ENCODE peak calls at places on chromosomes 2 and 18, in seven cellular contexts. X is NT2/D1, S is bronchial epithelial cell, T is GM23248, O is H7, A is right lobe of liver, N is vagina. Z is an unnamed sample. For H3K36me3, the result is how much of the 10 kb centered on the place peaks cover.

GRCh38 chr2:112623913-112624777 is 21.6 kb upstream of the SLC20A1 start:
- DNase-seq in X (no peak), S (peak), T (peak), O (no peak), A (no peak), N (no peak), Z (peak)

GRCh38 chr2:118249531-118249930 is 161.3 kb downstream of the INSIG2 start:
- DNase-seq in X (no peak), S (peak), T (peak), O (no peak), A (no peak), N (no peak), Z (no peak)

GRCh38 chr2:44778221-44778654 is 163.3 kb upstream of the SIX3 start:
- DNase-seq in X (no peak), S (no peak), T (no peak), O (peak), A (no peak), N (no peak), Z (peak)

GRCh38 chr2:109185338-109185737 is 56.3 kb downstream of the SH3RF3 start:
- DNase-seq in X (no peak), S (peak), T (peak), O (no peak), A (no peak), N (no peak), Z (no peak)

GRCh38 chr2:144111443-144111842 is 408.5 kb downstream of the ZEB2 start:
- DNase-seq in X (no peak), S (no peak), T (peak), O (no peak), A (no peak), N (no peak), Z (no peak)

GRCh38 chr2:4420032-4420431 is 716.7 kb downstream of the DCDC2C start:
- DNase-seq in X (peak), S (no peak), T (no peak), O (peak), A (no peak), N (no peak), Z (no peak)

GRCh38 chr2:239690651-239691631 is 290.1 kb upstream of the HDAC4 start:
- DNase-seq in X (no peak), S (no peak), T (no peak), O (no peak), A (no peak), N (peak), Z (no peak)

GRCh38 chr2:11430729-11431128 is 35.2 kb downstream of the E2F6 start:
- DNase-seq in X (no peak), S (peak), T (no peak), O (no peak), A (no peak), N (no peak), Z (no peak)

GRCh38 chr2:239662413-239663120 is 261.7 kb upstream of the HDAC4 start:
- DNase-seq in X (no peak), S (no peak), T (no peak), O (no peak), A (no peak), N (no peak), Z (no peak)

GRCh38 chr2:14306268-14306950 is 326.1 kb upstream of the LRATD1 start:
- DNase-seq in X (no peak), S (no peak), T (no peak), O (no peak), A (no peak), N (no peak), Z (no peak)

GRCh38 chr2:170457742-170458141 is 257.4 kb upstream of the SP5 start:
- DNase-seq in X (no peak), S (no peak), T (no peak), O (no peak), A (no peak), N (no peak), Z (no peak)

GRCh38 chr2:129459200-129459876 is 520.1 kb upstream of the RAB6C start:
- DNase-seq in X (no peak), S (no peak), T (no peak), O (no peak), A (no peak), N (peak), Z (no peak)

GRCh38 chr18:50466634-50467033 is 91.8 kb downstream of the SKA1 start:
- DNase-seq in X (no peak), S (peak), T (no peak), O (no peak), A (no peak), N (no peak), Z (no peak)

GRCh38 chr2:44226753-44227152 is 48.5 kb upstream of the SLC3A1 start:
- DNase-seq in X (no peak), S (no peak), T (no peak), O (no peak), A (no peak), N (no peak), Z (no peak)

GRCh38 chr2:152240559-152241231 is 65.1 kb upstream of the STAM2 start:
- DNase-seq in X (no peak), S (peak), T (peak), O (no peak), A (no peak), N (no peak), Z (no peak)

GRCh38 chr2:130332271-130333073 is 10.2 kb upstream of the IMP4 start:
- DNase-seq in X (peak), S (peak), T (peak), O (peak), A (peak), N (no peak), Z (peak)

GRCh38 chr2:65456074-65456473 is 23.7 kb upstream of the SPRED2 start:
- DNase-seq in X (no peak), S (peak), T (peak), O (no peak), A (no peak), N (no peak), Z (no peak)

GRCh38 chr2:240244543-240244942 is 104.1 kb upstream of the OTOS start:
- DNase-seq in X (no peak), S (no peak), T (no peak), O (no peak), A (no peak), N (peak), Z (no peak)

GRCh38 chr2:163757811-163758210 is 22.0 kb upstream of the FIGN start:
- DNase-seq in X (peak), S (no peak), T (no peak), O (no peak), A (no peak), N (no peak), Z (no peak)

GRCh38 chr18:3972291-3972985 is 482.7 kb downstream of the DLGAP1 start:
- DNase-seq in X (no peak), S (peak), T (peak), O (peak), A (no peak), N (no peak), Z (no peak)

GRCh38 chr18:43596106-43596712 is 318.9 kb upstream of the SYT4 start:
- DNase-seq in X (no peak), S (peak), T (peak), O (no peak), A (no peak), N (no peak), Z (peak)

GRCh38 chr2:218860950-218861381 is 1.4 kb downstream of the WNT6 start:
- DNase-seq in X (peak), S (peak), T (no peak), O (peak), A (no peak), N (no peak), Z (peak)

GRCh38 chr2:71711470-71711857 is 258.1 kb downstream of the DYSF start:
- DNase-seq in X (no peak), S (no peak), T (peak), O (no peak), A (no peak), N (no peak), Z (no peak)

GRCh38 chr18:34710430-34711386 is 610 bp downstream of the DTNA start:
- DNase-seq in X (no peak), S (peak), T (peak), O (no peak), A (no peak), N (no peak), Z (no peak)

GRCh38 chr2:74836675-74837401 is 2.9 kb downstream of the HK2 start:
- DNase-seq in X (peak), S (no peak), T (peak), O (peak), A (no peak), N (no peak), Z (no peak)

GRCh38 chr18:41347057-41347456 is 608.0 kb upstream of the PIK3C3 start:
- DNase-seq in X (no peak), S (no peak), T (no peak), O (no peak), A (no peak), N (no peak), Z (no peak)

GRCh38 chr2:105872830-105873229 is 128.1 kb downstream of the NCK2 start:
- DNase-seq in X (no peak), S (no peak), T (no peak), O (no peak), A (peak), N (no peak), Z (no peak)

GRCh38 chr2:105873721-105874120 is 129.0 kb downstream of the NCK2 start:
- DNase-seq in X (no peak), S (peak), T (peak), O (peak), A (no peak), N (no peak), Z (no peak)

GRCh38 chr2:105875241-105875640 is 130.5 kb downstream of the NCK2 start:
- DNase-seq in X (no peak), S (no peak), T (no peak), O (no peak), A (no peak), N (no peak), Z (no peak)

GRCh38 chr2:105872142-105872728 is 127.5 kb downstream of the NCK2 start:
- DNase-seq in X (no peak), S (no peak), T (no peak), O (no peak), A (no peak), N (no peak), Z (no peak)

DNA sequence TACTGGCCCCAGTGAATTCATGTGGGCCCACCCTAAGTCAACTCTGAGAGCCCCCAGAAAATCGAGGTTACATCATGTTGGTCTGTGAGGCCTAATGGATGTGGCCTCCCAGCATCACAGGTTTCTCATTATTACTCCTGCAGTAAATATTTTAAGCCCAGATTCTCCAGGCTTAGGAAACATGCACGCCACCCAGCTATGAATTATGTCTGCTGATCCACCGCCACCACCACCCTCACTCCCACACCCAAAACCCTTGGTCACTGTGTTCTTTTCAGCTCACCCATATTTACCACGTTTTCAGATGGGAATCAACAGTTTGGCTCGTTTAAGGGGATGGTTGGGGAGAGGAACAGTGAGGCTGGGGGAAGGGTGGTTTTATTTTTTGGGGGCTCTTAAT is 128.6 kb downstream of the NCK2 start:
- DNase-seq in X (no peak), S (no peak), T (no peak), O (no peak), A (no peak), N (no peak), Z (no peak)
- H3K36me3 ChIP-seq in X (under half), S (under half), T (under half), O (under half), A (under half), N (under half), Z (under half)

GRCh38 chr2:207767461-207768167 is 2.1 kb downstream of the FZD5 start:
- DNase-seq in X (no peak), S (peak), T (peak), O (peak), A (peak), N (no peak), Z (peak)
- H3K4me3 ChIP-seq in X (peak), S (peak), T (peak), O (peak), A (peak), N (peak), Z (peak)

GRCh38 chr18:63346471-63347183 is 20.4 kb downstream of the KDSR start:
- DNase-seq in X (no peak), S (peak), T (no peak), O (no peak), A (no peak), N (no peak), Z (no peak)

GRCh38 chr18:63344263-63344662 is 22.7 kb downstream of the KDSR start:
- DNase-seq in X (no peak), S (no peak), T (no peak), O (no peak), A (no peak), N (no peak), Z (peak)

GRCh38 chr18:63344918-63345317 is 22.1 kb downstream of the KDSR start:
- DNase-seq in X (no peak), S (no peak), T (no peak), O (no peak), A (no peak), N (no peak), Z (no peak)

GRCh38 chr18:63348508-63349136 is 18.4 kb downstream of the KDSR start:
- DNase-seq in X (no peak), S (no peak), T (no peak), O (no peak), A (peak), N (no peak), Z (no peak)

DNA sequence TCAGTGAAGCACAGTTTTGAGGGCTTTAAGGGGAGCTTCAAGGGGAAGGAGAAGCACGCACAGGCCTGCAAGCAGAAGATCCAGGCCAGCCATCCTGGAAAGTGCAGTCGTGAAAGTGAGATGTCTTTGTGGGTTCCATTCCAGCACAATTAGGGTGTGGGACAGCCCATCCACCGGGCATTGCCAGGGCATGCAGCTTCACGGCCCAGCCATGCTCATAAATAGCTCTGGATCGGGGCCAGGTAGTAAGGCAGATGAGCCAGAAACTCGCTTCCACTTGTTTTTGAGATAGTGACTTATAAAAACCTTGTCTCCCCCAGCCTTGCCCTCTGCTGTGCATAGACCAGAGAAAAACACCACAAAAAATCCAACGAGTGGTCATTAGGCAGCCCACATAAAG is 21.0 kb downstream of the KDSR start:
- DNase-seq in X (no peak), S (peak), T (peak), O (no peak), A (no peak), N (no peak), Z (no peak)
- H3K36me3 ChIP-seq in X (under half), S (under half), T (under half), O (under half), A (under half), N (half or more), Z (under half)

GRCh38 chr18:59593291-59593717 is 103.9 kb downstream of the CCBE1 start:
- DNase-seq in X (no peak), S (no peak), T (peak), O (no peak), A (no peak), N (no peak), Z (no peak)
- H3K4me3 ChIP-seq in X (no peak), S (no peak), T (no peak), O (no peak), A (no peak), N (no peak), Z (no peak)

DNA sequence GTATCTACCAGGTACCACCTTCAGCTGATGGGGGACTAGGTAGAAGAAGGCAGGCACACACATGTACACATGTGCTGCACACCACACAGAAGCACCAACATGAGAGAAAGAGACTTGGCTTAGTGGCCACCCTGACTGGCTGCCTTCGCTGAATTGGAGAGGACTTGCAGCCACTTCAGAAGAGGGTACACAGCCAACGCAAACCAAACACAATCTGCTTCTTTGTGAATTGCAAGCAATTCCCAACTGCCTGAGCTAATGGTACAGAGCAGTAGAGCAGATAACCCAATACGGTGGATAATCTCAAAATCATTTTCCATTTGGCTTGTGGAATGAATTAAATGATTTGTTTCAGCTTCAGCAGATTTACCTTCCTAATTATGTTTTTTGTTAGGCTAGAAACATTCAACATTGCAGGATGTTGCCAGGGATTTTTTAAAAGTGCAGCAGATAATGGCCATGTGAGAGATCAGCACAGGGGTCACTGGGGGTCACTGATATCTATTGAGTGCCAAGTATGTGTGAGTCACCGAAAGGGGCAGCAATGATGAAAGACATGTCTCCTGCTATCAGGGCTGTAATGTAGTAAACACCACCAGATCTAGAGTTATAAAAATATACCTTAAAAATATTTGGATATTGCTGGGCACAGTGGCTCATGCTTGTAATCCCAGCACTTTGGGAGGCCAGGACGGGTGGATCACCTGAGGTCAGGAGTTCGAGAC is 652.6 kb downstream of the BCL11A start:
- DNase-seq in X (no peak), S (no peak), T (no peak), O (no peak), A (no peak), N (no peak), Z (no peak)
- H3K36me3 ChIP-seq in X (under half), S (under half), T (under half), O (under half), A (under half), N (under half), Z (under half)

GRCh38 chr2:162316590-162316989 is 1.9 kb downstream of the IFIH1 start:
- DNase-seq in X (no peak), S (no peak), T (no peak), O (no peak), A (no peak), N (no peak), Z (no peak)
- H3K4me3 ChIP-seq in X (no peak), S (no peak), T (no peak), O (no peak), A (no peak), N (no peak), Z (no peak)